ENCODE peak calls at places on chromosomes 3 and 15, in six cellular contexts. H, U, P, Z, D and J are unnamed samples.

GRCh38 chr3:57956119-57956832 is 51.9 kb upstream of the FLNB start:
- DNase-seq in P (peak; percentile 90), H (no peak), U (no peak), Z (no peak), D (peak; percentile 59), J (no peak)

GRCh38 chr15:57792729-57793449 is 86.4 kb downstream of the POLR2M start:
- DNase-seq in Z (no peak), P (no peak), H (no peak), D (no peak), U (no peak), J (no peak)

GRCh38 chr15:89731275-89731674 is 19.8 kb downstream of the MESP1 start:
- DNase-seq in H (no peak), Z (no peak), U (no peak), D (no peak), P (no peak), J (no peak)

GRCh38 chr3:31579828-31580227 is 47.1 kb downstream of the STT3B start:
- DNase-seq in P (no peak), H (no peak), D (no peak), U (no peak), Z (no peak), J (no peak)

GRCh38 chr15:44340410-44340809 is 51.9 kb downstream of the GOLM2 start:
- DNase-seq in Z (no peak), H (no peak), D (no peak), P (peak; percentile 83), U (no peak), J (no peak)

GRCh38 chr3:21041621-21042020 is 709.4 kb downstream of the ZNF385D start:
- DNase-seq in P (peak; percentile 75), Z (no peak), U (no peak), D (no peak), H (no peak), J (no peak)

GRCh38 chr15:50593761-50594160 is 47.3 kb upstream of the USP50 start:
- DNase-seq in D (no peak), H (no peak), P (no peak), U (no peak), Z (no peak), J (no peak)

GRCh38 chr3:196889844-196890243 is 22.1 kb downstream of the SENP5 start:
- DNase-seq in D (no peak), P (no peak), Z (no peak), H (no peak), U (no peak), J (no peak)

GRCh38 chr3:53155763-53156162 is 5.2 kb upstream of the PRKCD start:
- DNase-seq in D (no peak), P (no peak), H (no peak), Z (peak; percentile 93), U (no peak), J (no peak)

GRCh38 chr3:11391930-11392688 is 119.9 kb downstream of the ATG7 start:
- DNase-seq in P (peak; percentile 71), U (no peak), H (no peak), Z (no peak), D (no peak), J (no peak)

GRCh38 chr15:33720952-33721351 is 247.3 kb upstream of the CHRM5 start:
- DNase-seq in U (no peak), P (peak; percentile 60), Z (no peak), D (no peak), H (no peak), J (no peak)

GRCh38 chr15:101187820-101188516 is 63.9 kb downstream of the CHSY1 start:
- DNase-seq in D (no peak), U (no peak), P (peak; percentile 99), H (no peak), Z (no peak), J (no peak)

GRCh38 chr3:98039322-98040024 is 4.4 kb upstream of the GABRR3 start:
- DNase-seq in Z (no peak), U (peak; percentile 14), D (peak; percentile 82), H (peak; percentile 55), P (peak; percentile 91), J (peak; percentile 72)

GRCh38 chr3:171777608-171777995 is 32.7 kb downstream of the PLD1 start:
- DNase-seq in Z (no peak), H (no peak), D (peak; percentile 64), P (no peak), U (no peak), J (no peak)

GRCh38 chr3:122497425-122497824 is 17.3 kb downstream of the KPNA1 start:
- DNase-seq in Z (no peak), D (peak; percentile 92), P (peak; percentile 92), H (no peak), U (no peak), J (no peak)

GRCh38 chr15:40293006-40293405 is 10.1 kb upstream of the ANKRD63 start:
- DNase-seq in U (peak; percentile 6), D (no peak), H (no peak), Z (no peak), P (no peak), J (no peak)

GRCh38 chr3:32454731-32455608 is 47.7 kb downstream of the CMTM6 start:
- DNase-seq in Z (no peak), P (no peak), H (no peak), D (no peak), U (no peak), J (no peak)

GRCh38 chr15:77014137-77015081 is 19.5 kb downstream of the PSTPIP1 start:
- DNase-seq in H (no peak), Z (peak; percentile 77), D (peak; percentile 92), P (no peak), U (no peak), J (no peak)

GRCh38 chr3:179446501-179446900 is 4.8 kb downstream of the GNB4 start:
- DNase-seq in P (peak; percentile 57), U (no peak), H (no peak), D (peak; percentile 48), Z (no peak), J (peak; percentile 17)

GRCh38 chr15:52183562-52184173 is 7.5 kb downstream of the GNB5 start:
- DNase-seq in P (peak; percentile 60), D (peak; percentile 25), H (no peak), Z (no peak), U (no peak), J (peak; percentile 53)

GRCh38 chr3:14522768-14523167 is 17.4 kb downstream of the GRIP2 start:
- DNase-seq in Z (peak; percentile 47), P (no peak), D (no peak), H (peak; percentile 15), U (no peak), J (no peak)

GRCh38 chr15:60326824-60327654 is 70.7 kb downstream of the ANXA2 start:
- DNase-seq in P (peak; percentile 76), D (peak; percentile 60), Z (no peak), U (no peak), H (no peak), J (peak; percentile 54)

GRCh38 chr15:29734917-29735572 is 87.2 kb downstream of the TJP1 start:
- DNase-seq in U (no peak), D (no peak), Z (no peak), P (peak; percentile 19), H (no peak), J (no peak)

GRCh38 chr3:30145281-30145680 is 461.1 kb upstream of the TGFBR2 start:
- DNase-seq in Z (no peak), D (no peak), P (no peak), H (no peak), U (no peak), J (no peak)

GRCh38 chr3:196792771-196793170 is 53.1 kb downstream of the PAK2 start:
- DNase-seq in D (no peak), U (no peak), H (no peak), Z (no peak), P (peak; percentile 62), J (no peak)

GRCh38 chr3:140568842-140569520 is 108.9 kb upstream of the TRIM42 start:
- DNase-seq in U (peak; percentile 77), Z (no peak), D (no peak), P (peak; percentile 19), H (no peak), J (no peak)

GRCh38 chr3:54349231-54349647 is 226.9 kb downstream of the CACNA2D3 start:
- DNase-seq in P (no peak), Z (no peak), U (no peak), H (no peak), D (no peak), J (no peak)

GRCh38 chr3:160556141-160556540 is 9.2 kb downstream of the KPNA4 start:
- DNase-seq in U (no peak), P (no peak), H (no peak), Z (no peak), D (no peak), J (no peak)

GRCh38 chr15:80059786-80060489 is 462 bp downstream of the ZFAND6 start:
- DNase-seq in P (no peak), Z (no peak), D (peak; percentile 86), U (no peak), H (no peak), J (peak; percentile 75)

DNA sequence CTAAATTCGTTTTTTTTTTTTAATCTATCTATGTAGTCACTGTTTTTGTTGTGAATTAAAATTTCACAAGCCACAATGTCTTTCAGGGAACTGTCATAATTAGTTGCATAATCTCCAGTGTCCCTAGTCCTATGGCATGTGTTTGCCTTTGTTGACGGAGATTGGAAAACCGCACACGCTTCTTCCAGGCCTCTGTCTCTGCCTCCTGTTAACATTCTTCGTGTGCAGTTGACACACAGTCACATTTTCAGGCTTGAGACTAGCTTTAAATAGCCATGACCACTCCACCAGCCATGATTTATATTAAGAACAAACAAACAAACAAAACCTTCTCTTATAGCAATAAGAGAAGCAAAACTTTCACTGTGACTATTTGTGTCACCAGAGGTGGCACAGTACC is 139.8 kb downstream of the DUT start:
- DNase-seq in H (no peak), D (no peak), P (no peak), U (no peak), Z (no peak), J (no peak)
- TF ChIP-seq CTCF in H (no peak), D (no peak), P (no peak), U (no peak), Z (no peak), J (no peak)

GRCh38 chr3:101667331-101667730 is 9.6 kb downstream of the ZBTB11 start:
- DNase-seq in P (no peak), U (no peak), D (no peak), H (no peak), Z (no peak), J (no peak)
- TF ChIP-seq CTCF in P (no peak), U (no peak), D (no peak), H (no peak), Z (no peak), J (no peak)

GRCh38 chr3:150523538-150523937 is 22.8 kb downstream of the SERP1 start:
- DNase-seq in U (no peak), D (no peak), H (no peak), Z (no peak), P (no peak), J (no peak)

GRCh38 chr3:150531775-150532174 is 14.5 kb downstream of the SERP1 start:
- DNase-seq in U (no peak), H (no peak), D (no peak), Z (no peak), P (no peak), J (no peak)

GRCh38 chr3:150528359-150528797 is 17.9 kb downstream of the SERP1 start:
- DNase-seq in D (peak; percentile 29), P (peak; percentile 58), U (no peak), Z (no peak), H (no peak), J (no peak)
- TF ChIP-seq CTCF in D (no peak), P (peak; percentile 42), U (peak; percentile 43), Z (peak; percentile 47), H (peak; percentile 58), J (peak; percentile 37)

DNA sequence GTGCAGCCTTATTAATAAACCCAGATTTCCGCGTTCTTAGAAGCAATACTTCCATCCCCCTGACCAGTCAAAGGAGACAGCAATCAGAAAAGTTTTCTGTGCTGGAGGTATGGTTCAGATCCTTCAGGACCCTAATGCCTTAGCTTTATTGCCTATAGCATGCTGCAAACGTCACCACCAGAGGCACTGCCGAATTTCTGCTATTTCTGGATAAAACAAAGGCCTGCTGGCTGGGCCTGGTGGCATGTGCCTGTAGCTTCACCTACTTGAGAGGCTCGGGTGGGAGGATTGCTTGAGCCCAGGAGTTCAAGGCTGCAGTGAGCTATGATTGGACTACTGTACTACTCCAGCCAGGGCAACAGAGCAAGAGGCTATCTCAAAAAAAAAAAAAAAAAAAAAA is 407.2 kb downstream of the FOXP1 start:
- DNase-seq in D (no peak), P (no peak), U (no peak), Z (no peak), H (no peak), J (peak; percentile 8)
- TF ChIP-seq CTCF in D (no peak), P (no peak), U (no peak), Z (no peak), H (no peak), J (no peak)